ENCODE peak calls at places on chromosomes 2 and 18, in six cellular contexts. I is H1, V is A549, R is K562, N is WTC11, Q is HepG2. F is an unnamed sample.

GRCh38 chr2:204452464-204453023 is 92.7 kb upstream of the PARD3B start:
- DNase-seq in N (no peak), R (no peak), I (no peak), Q (peak), V (peak), F (peak)

GRCh38 chr18:9392726-9393125 is 58.2 kb downstream of the TWSG1 start:
- DNase-seq in V (no peak), Q (no peak), N (no peak), I (no peak), R (no peak), F (no peak)

GRCh38 chr18:5238371-5238758 is 41.3 kb upstream of the AKAIN1 start:
- DNase-seq in I (no peak), R (peak), N (peak), V (no peak), Q (peak), F (no peak)

GRCh38 chr2:54687595-54688152 is 35.8 kb upstream of the EML6 start:
- DNase-seq in R (no peak), V (no peak), I (no peak), Q (no peak), N (no peak), F (no peak)

GRCh38 chr2:215527738-215528137 is 91.9 kb upstream of the FN1 start:
- DNase-seq in N (no peak), I (no peak), R (no peak), V (no peak), Q (no peak), F (no peak)

GRCh38 chr18:9705183-9705864 is 2.8 kb upstream of the RAB31 start:
- DNase-seq in I (no peak), R (peak), V (no peak), Q (no peak), N (no peak), F (peak)

GRCh38 chr2:102619414-102620319 is at the start of gene SLC9A2:
- DNase-seq in V (peak), R (peak), N (peak), I (peak), Q (no peak), F (peak)

GRCh38 chr2:109685453-109685852 is 71.3 kb downstream of the SOWAHC start:
- DNase-seq in Q (no peak), N (no peak), R (no peak), I (no peak), V (no peak), F (no peak)

GRCh38 chr2:237662671-237663093 is 35.3 kb downstream of the LRRFIP1 start:
- DNase-seq in V (no peak), R (peak), I (peak), N (peak), Q (peak), F (peak)

GRCh38 chr2:75482398-75482797 is 78.3 kb downstream of the EVA1A start:
- DNase-seq in N (no peak), I (no peak), R (no peak), V (no peak), Q (no peak), F (no peak)

GRCh38 chr2:106572541-106573148 is 85.5 kb downstream of the CD8B2 start:
- DNase-seq in Q (peak), R (peak), I (peak), V (peak), N (peak), F (no peak)

GRCh38 chr2:62672601-62673000 is 32.9 kb upstream of the EHBP1 start:
- DNase-seq in R (no peak), I (peak), Q (peak), V (peak), N (peak), F (no peak)

GRCh38 chr2:118800736-118801135 is 46.7 kb downstream of the EN1 start:
- DNase-seq in Q (no peak), I (no peak), N (no peak), V (no peak), R (no peak), F (no peak)

GRCh38 chr2:121160366-121160765 is 124.6 kb downstream of the TFCP2L1 start:
- DNase-seq in R (no peak), N (no peak), V (no peak), I (no peak), Q (no peak), F (no peak)

GRCh38 chr2:950627-950992 is at the start of gene SNTG2:
- DNase-seq in V (no peak), I (peak), Q (no peak), R (peak), N (peak), F (no peak)

GRCh38 chr2:112640800-112641675 is 4.7 kb upstream of the SLC20A1 start:
- DNase-seq in Q (no peak), I (no peak), N (no peak), V (no peak), R (no peak), F (peak)

GRCh38 chr2:25409044-25409443 is 67.3 kb upstream of the DNMT3A start:
- DNase-seq in V (no peak), I (no peak), Q (no peak), R (no peak), N (no peak), F (no peak)

GRCh38 chr2:96842600-96842999 is 1.2 kb downstream of the ANKRD23 start:
- DNase-seq in I (no peak), N (no peak), R (no peak), V (no peak), Q (no peak), F (no peak)

GRCh38 chr18:2883137-2883671 is 36.4 kb downstream of the EMILIN2 start:
- DNase-seq in R (no peak), Q (no peak), I (peak), V (no peak), N (no peak), F (no peak)

GRCh38 chr2:157052685-157053224 is 204.8 kb upstream of the GALNT5 start:
- DNase-seq in V (peak), Q (peak), R (no peak), N (no peak), I (no peak), F (peak)

DNA sequence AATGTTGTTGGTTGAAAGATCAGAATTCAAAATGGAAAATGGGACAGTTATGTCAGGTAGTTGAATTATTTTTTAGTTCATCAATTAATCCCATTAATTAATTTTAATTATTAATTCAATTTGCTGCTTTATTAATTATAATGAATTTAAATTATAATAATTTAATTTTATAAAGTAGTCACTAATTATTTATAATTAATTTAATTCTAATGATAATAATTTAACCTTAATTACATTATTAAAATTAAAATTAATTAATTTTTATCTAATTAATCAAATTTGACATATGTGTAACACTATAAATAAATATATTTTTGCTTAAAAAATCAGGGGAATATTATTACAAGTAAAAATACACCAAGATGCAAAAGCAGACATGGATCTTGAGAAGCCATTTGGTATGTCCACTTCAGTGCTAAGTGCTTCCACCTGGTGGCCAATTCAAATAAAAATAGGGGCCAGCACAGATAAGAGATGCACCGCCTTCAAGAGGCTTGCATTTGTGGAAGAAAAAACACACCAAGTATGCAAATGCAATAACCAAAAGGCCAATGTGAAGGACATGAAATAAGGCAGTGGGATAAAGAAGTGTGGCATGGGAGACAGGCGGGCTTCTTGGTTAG is 73.2 kb downstream of the MBP start:
- DNase-seq in V (peak), R (peak), I (no peak), N (peak), Q (peak), F (peak)
- TF ChIP-seq JUN in V (no peak), R (no peak), I (no peak), N (no peak), Q (no peak), F (no peak)

GRCh38 chr2:134250840-134251461 is 2.9 kb upstream of the MGAT5 start:
- DNase-seq in I (no peak), V (no peak), R (no peak), N (no peak), Q (no peak), F (peak)
- TF ChIP-seq JUN in I (no peak), V (no peak), R (no peak), N (no peak), Q (no peak), F (no peak)

DNA sequence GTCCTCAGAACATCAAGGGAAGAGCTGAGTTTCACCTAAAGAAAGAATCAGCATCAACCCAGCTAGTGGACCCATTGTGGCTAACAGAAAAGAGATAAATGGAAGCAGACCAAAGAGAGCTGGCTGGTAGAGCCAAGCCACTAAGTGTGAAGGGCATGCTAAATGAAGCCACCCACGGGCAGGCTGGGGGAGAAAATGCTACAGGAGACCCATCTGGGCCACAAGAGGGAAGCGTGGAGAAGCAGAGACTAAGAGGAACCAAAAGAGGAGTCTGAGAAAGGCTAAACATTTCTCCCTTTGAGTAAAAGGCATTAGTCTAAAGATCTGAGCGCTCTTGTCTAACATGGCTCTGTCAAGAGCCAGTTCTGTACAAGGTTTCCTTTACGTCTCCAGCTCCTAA is 15.8 kb downstream of the CWC22 start:
- DNase-seq in N (peak), R (no peak), V (no peak), I (no peak), Q (no peak), F (no peak)
- TF ChIP-seq JUN in N (no peak), R (no peak), V (no peak), I (no peak), Q (no peak), F (no peak)

GRCh38 chr2:175854665-175855064 is 147.4 kb downstream of the LNPK start:
- DNase-seq in R (no peak), V (no peak), Q (no peak), N (no peak), I (no peak), F (no peak)
- TF ChIP-seq JUN in R (no peak), V (no peak), Q (no peak), N (no peak), I (no peak), F (no peak)

GRCh38 chr2:201203916-201204654 is 21.1 kb downstream of the CASP10 start:
- DNase-seq in N (no peak), I (no peak), Q (no peak), V (no peak), R (no peak), F (no peak)
- TF ChIP-seq JUN in N (no peak), I (no peak), Q (no peak), V (no peak), R (no peak), F (no peak)

GRCh38 chr18:46629356-46629755 is 27.7 kb downstream of the LOXHD1 start:
- DNase-seq in N (no peak), R (no peak), V (no peak), Q (no peak), I (no peak), F (no peak)

GRCh38 chr18:46628206-46628605 is 28.8 kb downstream of the LOXHD1 start:
- DNase-seq in R (no peak), N (no peak), I (peak), Q (no peak), V (no peak), F (no peak)

GRCh38 chr18:46625069-46625468 is 32.0 kb downstream of the LOXHD1 start:
- DNase-seq in R (no peak), V (no peak), N (no peak), Q (no peak), I (peak), F (no peak)

GRCh38 chr18:46624127-46624526 is 32.9 kb downstream of the LOXHD1 start:
- DNase-seq in I (peak), R (no peak), Q (no peak), N (no peak), V (no peak), F (no peak)

DNA sequence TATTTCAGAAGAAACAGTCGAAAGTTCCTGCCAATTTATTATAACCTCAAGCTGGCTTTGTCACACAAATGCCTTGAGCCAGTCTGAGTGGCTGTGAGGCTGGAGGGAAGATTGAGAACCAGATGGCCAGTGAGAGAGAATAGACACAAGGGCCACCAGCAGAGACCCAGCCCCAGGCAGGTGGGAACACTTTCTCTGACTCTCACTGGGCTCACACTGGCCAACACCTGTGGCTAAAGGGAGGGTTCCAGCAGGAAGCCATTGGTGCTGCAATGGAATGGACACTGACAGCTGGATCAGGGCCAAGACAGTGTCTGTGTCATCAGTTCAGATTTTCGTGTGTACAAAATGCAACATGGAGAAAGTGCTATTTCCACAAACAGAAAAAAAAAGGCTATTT is 29.9 kb downstream of the LOXHD1 start:
- DNase-seq in V (no peak), I (peak), Q (no peak), R (no peak), N (no peak), F (no peak)
- TF ChIP-seq JUN in V (no peak), I (no peak), Q (no peak), R (no peak), N (no peak), F (no peak)

GRCh38 chr18:46856975-46857374 is 60.3 kb downstream of the PIAS2 start:
- DNase-seq in V (no peak), Q (no peak), I (no peak), R (no peak), N (no peak), F (no peak)

GRCh38 chr18:46858290-46858689 is 59.0 kb downstream of the PIAS2 start:
- DNase-seq in Q (no peak), R (no peak), V (no peak), I (no peak), N (no peak), F (no peak)

GRCh38 chr18:46859855-46860254 is 57.5 kb downstream of the PIAS2 start:
- DNase-seq in N (no peak), Q (no peak), I (no peak), R (no peak), V (no peak), F (no peak)
- TF ChIP-seq JUN in N (no peak), Q (no peak), I (no peak), R (no peak), V (no peak), F (no peak)

DNA sequence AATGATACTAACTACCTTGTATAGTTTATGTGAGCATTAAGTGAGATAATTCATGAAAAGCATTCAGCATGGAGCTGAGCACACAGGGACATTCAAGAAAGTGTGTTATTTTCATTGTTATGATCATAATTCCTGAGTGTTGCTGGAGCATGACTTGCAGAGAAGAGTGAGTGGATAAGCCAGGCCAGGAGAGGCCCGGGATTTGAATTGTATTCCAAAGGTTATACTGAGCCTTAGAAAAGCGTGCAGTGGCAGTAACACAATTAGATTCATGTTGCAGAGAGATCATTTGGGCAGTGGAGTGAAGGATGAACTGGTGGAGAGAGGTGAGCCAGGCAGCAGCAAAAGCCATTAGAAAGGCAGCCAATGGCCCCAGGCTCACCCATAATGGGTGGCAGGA is 142.9 kb upstream of the SH3BP4 start:
- DNase-seq in N (no peak), I (no peak), V (no peak), Q (no peak), R (no peak), F (no peak)
- TF ChIP-seq JUN in N (no peak), I (no peak), V (no peak), Q (no peak), R (no peak), F (no peak)

GRCh38 chr2:239985356-239985755 is 39.8 kb downstream of the NDUFA10 start:
- DNase-seq in V (no peak), I (no peak), R (no peak), N (no peak), Q (no peak), F (no peak)
- TF ChIP-seq JUN in V (no peak), I (no peak), R (no peak), N (no peak), Q (no peak), F (no peak)